ENCODE peak calls at places on chromosomes 2 and 18, in eight cellular contexts. One of them, this sample, is unnamed. For H3K9me3, the result is how much of the 10 kb centered on the place peaks cover.

GRCh38 chr18:50039736-50040135 is 155.2 kb downstream of the MYO5B start:
- DNase-seq in A549: no peak
- DNase-seq in mammary epithelial cell: no peak
- DNase-seq in astrocyte: no peak
- DNase-seq in tibial artery: no peak
- DNase-seq in mucosa of descending colon: no peak
- DNase-seq in lung: no peak
- DNase-seq in mesenchymal stem cell: no peak
- DNase-seq in this sample: no peak

GRCh38 chr18:8949206-8949605 is 153.3 kb upstream of the NDUFV2 start:
- DNase-seq in mesenchymal stem cell: peak
- DNase-seq in lung: no peak
- DNase-seq in tibial artery: no peak
- DNase-seq in mammary epithelial cell: peak
- DNase-seq in mucosa of descending colon: no peak
- DNase-seq in astrocyte: peak
- DNase-seq in A549: no peak
- DNase-seq in this sample: no peak

GRCh38 chr18:58041633-58042032 is 2.4 kb upstream of the NEDD4L start:
- DNase-seq in A549: no peak
- DNase-seq in tibial artery: no peak
- DNase-seq in lung: no peak
- DNase-seq in astrocyte: no peak
- DNase-seq in mucosa of descending colon: peak
- DNase-seq in mesenchymal stem cell: no peak
- DNase-seq in mammary epithelial cell: no peak
- DNase-seq in this sample: no peak

GRCh38 chr18:48655460-48655859 is 116.6 kb downstream of the CTIF start:
- DNase-seq in lung: no peak
- DNase-seq in astrocyte: no peak
- DNase-seq in mesenchymal stem cell: no peak
- DNase-seq in mammary epithelial cell: no peak
- DNase-seq in mucosa of descending colon: no peak
- DNase-seq in tibial artery: no peak
- DNase-seq in A549: no peak
- DNase-seq in this sample: no peak

GRCh38 chr18:50578651-50579050 is 18.8 kb downstream of the MAPK4 start:
- DNase-seq in mammary epithelial cell: peak
- DNase-seq in tibial artery: no peak
- DNase-seq in astrocyte: no peak
- DNase-seq in mucosa of descending colon: no peak
- DNase-seq in lung: no peak
- DNase-seq in mesenchymal stem cell: no peak
- DNase-seq in A549: peak
- DNase-seq in this sample: no peak

GRCh38 chr2:105545731-105546622 is 147.1 kb upstream of the FHL2 start:
- DNase-seq in astrocyte: peak
- DNase-seq in mucosa of descending colon: peak
- DNase-seq in A549: peak
- DNase-seq in mesenchymal stem cell: peak
- DNase-seq in lung: peak
- DNase-seq in tibial artery: peak
- DNase-seq in mammary epithelial cell: peak
- DNase-seq in this sample: peak

GRCh38 chr18:8828798-8829197 is 123.4 kb downstream of the MTCL1 start:
- DNase-seq in mucosa of descending colon: no peak
- DNase-seq in lung: peak
- DNase-seq in astrocyte: no peak
- DNase-seq in mammary epithelial cell: no peak
- DNase-seq in mesenchymal stem cell: no peak
- DNase-seq in A549: no peak
- DNase-seq in tibial artery: no peak
- DNase-seq in this sample: no peak

GRCh38 chr2:151040036-151040435 is 221.6 kb downstream of the RBM43 start:
- DNase-seq in A549: no peak
- DNase-seq in tibial artery: no peak
- DNase-seq in mammary epithelial cell: peak
- DNase-seq in lung: no peak
- DNase-seq in mesenchymal stem cell: no peak
- DNase-seq in astrocyte: peak
- DNase-seq in mucosa of descending colon: no peak
- DNase-seq in this sample: no peak

GRCh38 chr2:126797622-126798275 is 100.9 kb upstream of the TEX51 start:
- DNase-seq in mammary epithelial cell: no peak
- DNase-seq in astrocyte: no peak
- DNase-seq in A549: no peak
- DNase-seq in tibial artery: no peak
- DNase-seq in mucosa of descending colon: no peak
- DNase-seq in mesenchymal stem cell: no peak
- DNase-seq in lung: no peak
- DNase-seq in this sample: no peak

GRCh38 chr18:21481739-21482138 is 118.8 kb downstream of the ESCO1 start:
- DNase-seq in mucosa of descending colon: no peak
- DNase-seq in lung: no peak
- DNase-seq in mesenchymal stem cell: no peak
- DNase-seq in tibial artery: no peak
- DNase-seq in A549: no peak
- DNase-seq in mammary epithelial cell: no peak
- DNase-seq in astrocyte: no peak
- DNase-seq in this sample: no peak

GRCh38 chr18:66682855-66683322 is 79.0 kb upstream of the CDH19 start:
- DNase-seq in tibial artery: no peak
- DNase-seq in mucosa of descending colon: no peak
- DNase-seq in mesenchymal stem cell: peak
- DNase-seq in mammary epithelial cell: no peak
- DNase-seq in lung: no peak
- DNase-seq in astrocyte: peak
- DNase-seq in A549: no peak
- DNase-seq in this sample: no peak

GRCh38 chr2:192194065-192194865 is 468 bp downstream of the TMEFF2 start:
- DNase-seq in astrocyte: peak
- DNase-seq in A549: no peak
- DNase-seq in mammary epithelial cell: no peak
- DNase-seq in tibial artery: peak
- DNase-seq in lung: no peak
- DNase-seq in mesenchymal stem cell: peak
- DNase-seq in mucosa of descending colon: no peak
- DNase-seq in this sample: no peak

GRCh38 chr2:239897596-239898235 is 127.4 kb downstream of the NDUFA10 start:
- DNase-seq in mammary epithelial cell: no peak
- DNase-seq in A549: no peak
- DNase-seq in mucosa of descending colon: no peak
- DNase-seq in tibial artery: no peak
- DNase-seq in lung: no peak
- DNase-seq in mesenchymal stem cell: no peak
- DNase-seq in astrocyte: no peak
- DNase-seq in this sample: no peak

GRCh38 chr2:63875143-63875542 is 33.4 kb downstream of the UGP2 start:
- DNase-seq in mesenchymal stem cell: no peak
- DNase-seq in mucosa of descending colon: no peak
- DNase-seq in A549: no peak
- DNase-seq in lung: no peak
- DNase-seq in tibial artery: no peak
- DNase-seq in mammary epithelial cell: peak
- DNase-seq in astrocyte: peak
- DNase-seq in this sample: no peak

GRCh38 chr2:63878486-63878885 is 36.8 kb downstream of the UGP2 start:
- DNase-seq in mammary epithelial cell: no peak
- DNase-seq in A549: no peak
- DNase-seq in astrocyte: no peak
- DNase-seq in tibial artery: no peak
- DNase-seq in mesenchymal stem cell: no peak
- DNase-seq in lung: no peak
- DNase-seq in mucosa of descending colon: no peak
- DNase-seq in this sample: no peak

GRCh38 chr2:63874204-63875134 is 32.8 kb downstream of the UGP2 start:
- DNase-seq in mesenchymal stem cell: no peak
- DNase-seq in tibial artery: no peak
- DNase-seq in A549: no peak
- DNase-seq in astrocyte: no peak
- DNase-seq in mammary epithelial cell: no peak
- DNase-seq in mucosa of descending colon: no peak
- DNase-seq in lung: no peak
- DNase-seq in this sample: no peak

GRCh38 chr2:63872571-63873328 is 31.1 kb downstream of the UGP2 start:
- DNase-seq in mammary epithelial cell: no peak
- DNase-seq in mucosa of descending colon: no peak
- DNase-seq in lung: no peak
- DNase-seq in A549: no peak
- DNase-seq in mesenchymal stem cell: no peak
- DNase-seq in astrocyte: peak
- DNase-seq in tibial artery: no peak
- DNase-seq in this sample: no peak

DNA sequence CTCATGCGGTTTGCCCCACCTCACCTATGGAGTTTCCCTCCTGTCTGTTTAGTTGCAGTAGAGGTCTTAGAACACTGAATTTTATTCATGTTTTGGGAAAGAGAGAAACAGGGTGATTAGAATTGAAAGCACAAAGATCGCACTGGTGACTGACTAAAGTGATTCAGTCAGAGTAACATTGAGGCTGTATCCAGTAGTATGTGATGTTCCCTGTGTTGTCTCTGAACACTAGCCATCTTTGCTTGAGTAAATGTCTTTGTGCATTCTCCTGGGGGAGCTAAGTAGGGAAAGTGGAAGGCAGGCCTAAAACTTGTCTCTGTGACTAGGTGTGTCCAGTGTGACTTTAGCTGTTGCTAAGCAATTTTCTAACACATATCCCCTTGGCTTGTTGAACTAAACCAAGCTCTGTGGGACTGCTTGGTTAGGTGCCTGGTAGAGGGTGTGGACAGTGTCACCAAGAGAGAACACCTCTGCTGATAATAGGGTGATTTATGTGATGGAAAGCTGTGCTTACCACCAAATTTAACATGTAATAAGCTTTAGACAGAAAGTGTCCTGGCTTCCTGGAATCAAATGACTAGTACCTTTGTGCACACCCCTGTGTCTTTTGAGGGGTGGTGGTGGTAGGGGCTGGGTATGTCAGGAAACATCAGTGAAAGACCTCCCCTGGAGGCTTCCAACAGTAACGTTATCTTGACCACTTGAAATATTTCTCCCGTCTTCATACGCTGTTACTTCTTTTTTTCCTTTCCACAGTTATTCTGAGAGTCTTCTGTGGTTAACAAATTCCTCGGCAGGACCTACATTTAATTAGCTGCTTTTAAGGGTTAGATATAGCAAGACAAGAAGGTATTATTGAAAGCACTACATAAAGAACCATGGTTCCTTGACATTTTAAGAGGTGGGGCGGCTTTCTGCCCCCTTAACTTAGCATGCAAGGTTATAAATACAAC is 34.3 kb downstream of the UGP2 start:
- DNase-seq in lung: no peak
- DNase-seq in mesenchymal stem cell: no peak
- DNase-seq in mucosa of descending colon: no peak
- DNase-seq in tibial artery: no peak
- DNase-seq in astrocyte: peak
- DNase-seq in mammary epithelial cell: peak
- DNase-seq in A549: no peak
- DNase-seq in this sample: no peak
- H3K4me3 ChIP-seq in lung: no peak
- H3K4me3 ChIP-seq in mesenchymal stem cell: peak
- H3K4me3 ChIP-seq in mucosa of descending colon: no peak
- H3K4me3 ChIP-seq in tibial artery: no peak
- H3K4me3 ChIP-seq in astrocyte: no peak
- H3K4me3 ChIP-seq in mammary epithelial cell: no peak
- H3K4me3 ChIP-seq in A549: no peak
- H3K4me3 ChIP-seq in this sample: no peak

GRCh38 chr2:35591886-35592285 is 763.7 kb upstream of the CRIM1 start:
- DNase-seq in mucosa of descending colon: no peak
- DNase-seq in astrocyte: no peak
- DNase-seq in tibial artery: no peak
- DNase-seq in lung: no peak
- DNase-seq in mammary epithelial cell: no peak
- DNase-seq in A549: no peak
- DNase-seq in mesenchymal stem cell: peak
- DNase-seq in this sample: no peak
- H3K9me3 ChIP-seq in mucosa of descending colon: under half
- H3K9me3 ChIP-seq in astrocyte: under half
- H3K9me3 ChIP-seq in tibial artery: under half
- H3K9me3 ChIP-seq in lung: under half
- H3K9me3 ChIP-seq in mammary epithelial cell: under half
- H3K9me3 ChIP-seq in A549: under half
- H3K9me3 ChIP-seq in mesenchymal stem cell: under half
- H3K9me3 ChIP-seq in this sample: under half

DNA sequence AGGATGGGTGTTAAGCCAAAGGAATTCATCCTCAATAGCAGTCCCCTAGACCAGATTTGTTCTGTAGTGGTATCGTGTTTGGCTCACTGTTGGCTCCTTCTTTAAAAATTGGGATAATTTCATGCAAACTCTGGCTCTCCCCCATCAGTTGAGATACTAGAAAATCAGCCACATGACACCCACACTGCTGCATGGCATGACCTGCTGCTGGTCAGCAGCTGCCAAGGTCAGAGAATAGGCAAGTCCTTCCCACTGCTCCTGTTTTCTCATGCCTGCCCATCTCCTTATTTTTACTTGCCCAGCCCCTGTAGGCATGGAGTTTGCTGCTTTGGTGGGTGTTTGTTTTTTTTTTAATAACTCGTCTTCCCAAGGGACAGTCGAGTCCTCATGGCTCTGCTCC is 1.0 kb upstream of the SNRNP200 start:
- DNase-seq in mammary epithelial cell: no peak
- DNase-seq in tibial artery: no peak
- DNase-seq in lung: no peak
- DNase-seq in A549: no peak
- DNase-seq in mesenchymal stem cell: no peak
- DNase-seq in mucosa of descending colon: no peak
- DNase-seq in astrocyte: no peak
- DNase-seq in this sample: peak
- H3K4me3 ChIP-seq in mammary epithelial cell: peak
- H3K4me3 ChIP-seq in tibial artery: peak
- H3K4me3 ChIP-seq in lung: peak
- H3K4me3 ChIP-seq in A549: peak
- H3K4me3 ChIP-seq in mesenchymal stem cell: peak
- H3K4me3 ChIP-seq in mucosa of descending colon: no peak
- H3K4me3 ChIP-seq in astrocyte: peak
- H3K4me3 ChIP-seq in this sample: peak

GRCh38 chr18:79900610-79901570 is 50.6 kb downstream of the SLC66A2 start:
- DNase-seq in tibial artery: peak
- DNase-seq in mammary epithelial cell: no peak
- DNase-seq in mesenchymal stem cell: no peak
- DNase-seq in astrocyte: no peak
- DNase-seq in mucosa of descending colon: no peak
- DNase-seq in A549: no peak
- DNase-seq in lung: peak
- DNase-seq in this sample: no peak

GRCh38 chr18:79899609-79900435 is 51.6 kb downstream of the SLC66A2 start:
- DNase-seq in tibial artery: no peak
- DNase-seq in lung: peak
- DNase-seq in mucosa of descending colon: no peak
- DNase-seq in mammary epithelial cell: no peak
- DNase-seq in A549: no peak
- DNase-seq in mesenchymal stem cell: no peak
- DNase-seq in astrocyte: no peak
- DNase-seq in this sample: no peak

GRCh38 chr18:79897940-79898625 is 53.4 kb downstream of the SLC66A2 start:
- DNase-seq in astrocyte: no peak
- DNase-seq in mesenchymal stem cell: no peak
- DNase-seq in tibial artery: peak
- DNase-seq in mucosa of descending colon: no peak
- DNase-seq in mammary epithelial cell: no peak
- DNase-seq in A549: no peak
- DNase-seq in lung: no peak
- DNase-seq in this sample: no peak

GRCh38 chr18:79896746-79897145 is 54.7 kb downstream of the SLC66A2 start:
- DNase-seq in mucosa of descending colon: no peak
- DNase-seq in tibial artery: no peak
- DNase-seq in astrocyte: no peak
- DNase-seq in A549: no peak
- DNase-seq in lung: no peak
- DNase-seq in mammary epithelial cell: no peak
- DNase-seq in mesenchymal stem cell: no peak
- DNase-seq in this sample: no peak

GRCh38 chr18:79898952-79899608 is 52.4 kb downstream of the SLC66A2 start:
- DNase-seq in mesenchymal stem cell: no peak
- DNase-seq in mucosa of descending colon: no peak
- DNase-seq in tibial artery: no peak
- DNase-seq in lung: peak
- DNase-seq in A549: no peak
- DNase-seq in mammary epithelial cell: no peak
- DNase-seq in astrocyte: no peak
- DNase-seq in this sample: no peak
- H3K9me3 ChIP-seq in mesenchymal stem cell: under half
- H3K9me3 ChIP-seq in mucosa of descending colon: half or more
- H3K9me3 ChIP-seq in tibial artery: under half
- H3K9me3 ChIP-seq in lung: under half
- H3K9me3 ChIP-seq in A549: under half
- H3K9me3 ChIP-seq in mammary epithelial cell: half or more
- H3K9me3 ChIP-seq in astrocyte: under half
- H3K9me3 ChIP-seq in this sample: under half

This sample was measured in MG63.